ENCODE peak calls at places on chromosome 12, in five cellular contexts. W, D, V, R and O are unnamed samples.
A peak's percentile ranks its signal among the peaks of the same experiment; 100 is the strongest.

GRCh38 chr12:9064815-9065606 is 50.7 kb downstream of the A2M start:
- DNase-seq in W (peak; percentile 95), D (peak; percentile 85), V (peak; percentile 55), R (no peak), O (peak; percentile 19)

GRCh38 chr12:75480469-75480949 is at the start of gene GLIPR1:
- DNase-seq in W (no peak), D (peak; percentile 47), V (no peak), R (peak; percentile 98), O (peak; percentile 69)

GRCh38 chr12:101829639-101830390 is 944 bp downstream of the GNPTAB start:
- DNase-seq in W (no peak), D (no peak), V (no peak), R (no peak), O (no peak)

GRCh38 chr12:88574278-88574677 is 6.0 kb downstream of the KITLG start:
- DNase-seq in W (no peak), D (no peak), V (no peak), R (no peak), O (no peak)

GRCh38 chr12:122730215-122731014 is at the start of gene HCAR1:
- DNase-seq in W (peak; percentile 51), D (no peak), V (no peak), R (no peak), O (no peak)

GRCh38 chr12:130559806-130560205 is 156.3 kb downstream of the RIMBP2 start:
- DNase-seq in W (no peak), D (peak; percentile 55), V (no peak), R (no peak), O (no peak)

GRCh38 chr12:75553398-75553797 is 42.0 kb upstream of the KRR1 start:
- DNase-seq in W (no peak), D (no peak), V (no peak), R (no peak), O (no peak)

GRCh38 chr12:93381183-93381975 is 3.7 kb downstream of the NUDT4 start:
- DNase-seq in W (no peak), D (no peak), V (no peak), R (no peak), O (no peak)

GRCh38 chr12:131755305-131756113 is 44.6 kb downstream of the SFSWAP start:
- DNase-seq in W (peak; percentile 55), D (no peak), V (no peak), R (no peak), O (peak; percentile 53)

GRCh38 chr12:124410354-124411175 is 115.7 kb downstream of the RFLNA start:
- DNase-seq in W (no peak), D (no peak), V (no peak), R (no peak), O (no peak)

GRCh38 chr12:124713041-124713435 is 145.6 kb upstream of the NCOR2 start:
- DNase-seq in W (no peak), D (peak; percentile 28), V (no peak), R (no peak), O (peak; percentile 50)

GRCh38 chr12:93677195-93678064 is at the start of gene CRADD:
- DNase-seq in W (peak; percentile 91), D (peak; percentile 84), V (peak; percentile 65), R (peak; percentile 97), O (peak; percentile 84)

GRCh38 chr12:39103552-39104165 is 198.3 kb upstream of the CPNE8 start:
- DNase-seq in W (no peak), D (peak; percentile 30), V (no peak), R (peak; percentile 11), O (peak; percentile 63)

GRCh38 chr12:70948976-70949336 is 28.4 kb upstream of the PTPRR start:
- DNase-seq in W (no peak), D (no peak), V (no peak), R (no peak), O (no peak)
- TF ChIP-seq CTCF in W (no peak), D (no peak), V (no peak), R (no peak), O (no peak)

GRCh38 chr12:57157588-57158173 is 10.3 kb upstream of the LRP1-AS start:
- DNase-seq in W (no peak), D (no peak), V (no peak), R (no peak), O (no peak)
- TF ChIP-seq CTCF in W (no peak), D (no peak), V (no peak), R (no peak), O (no peak)

GRCh38 chr12:48029811-48030650 is 25.8 kb upstream of the COL2A1 start:
- DNase-seq in W (no peak), D (no peak), V (no peak), R (no peak), O (no peak)
- TF ChIP-seq CTCF in W (peak; percentile 31), D (no peak), V (no peak), R (no peak), O (no peak)

GRCh38 chr12:16619537-16619936 is 13.6 kb upstream of the LMO3 start:
- DNase-seq in W (no peak), D (no peak), V (no peak), R (no peak), O (no peak)

GRCh38 chr12:16618256-16618655 is 12.3 kb upstream of the LMO3 start:
- DNase-seq in W (no peak), D (no peak), V (no peak), R (no peak), O (no peak)

GRCh38 chr12:16626991-16627390 is 21.0 kb upstream of the LMO3 start:
- DNase-seq in W (no peak), D (no peak), V (no peak), R (no peak), O (no peak)

DNA sequence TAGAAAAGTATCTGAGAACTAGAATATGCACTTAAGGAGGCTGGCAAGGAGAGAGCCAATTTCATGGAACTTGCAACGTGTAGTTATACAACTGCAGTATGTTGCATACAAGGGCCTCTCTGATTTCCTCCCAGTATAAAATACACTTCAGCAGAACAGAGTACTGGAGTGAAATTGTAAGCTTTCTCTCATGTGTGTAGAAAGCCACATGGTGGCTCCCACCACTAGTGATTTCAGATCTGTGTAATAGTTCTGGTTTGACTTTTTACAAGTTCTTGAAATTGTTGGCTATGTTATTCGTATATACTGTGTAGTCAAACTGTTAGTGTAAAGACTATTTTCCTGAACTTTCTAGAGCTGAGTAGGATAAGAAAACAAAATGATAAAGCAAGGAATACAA is 16.4 kb upstream of the LMO3 start:
- DNase-seq in W (no peak), D (no peak), V (no peak), R (no peak), O (no peak)
- TF ChIP-seq CTCF in W (no peak), D (no peak), V (no peak), R (no peak), O (peak; percentile 27)

GRCh38 chr12:113835433-113835832 is 130.7 kb downstream of the RBM19 start:
- DNase-seq in W (no peak), D (no peak), V (no peak), R (no peak), O (no peak)

GRCh38 chr12:113835913-113836312 is 130.2 kb downstream of the RBM19 start:
- DNase-seq in W (no peak), D (no peak), V (no peak), R (no peak), O (no peak)

GRCh38 chr12:113838896-113839295 is 127.2 kb downstream of the RBM19 start:
- DNase-seq in W (no peak), D (no peak), V (no peak), R (no peak), O (no peak)

GRCh38 chr12:113837059-113837458 is 129.1 kb downstream of the RBM19 start:
- DNase-seq in W (no peak), D (no peak), V (no peak), R (peak; percentile 8), O (no peak)

DNA sequence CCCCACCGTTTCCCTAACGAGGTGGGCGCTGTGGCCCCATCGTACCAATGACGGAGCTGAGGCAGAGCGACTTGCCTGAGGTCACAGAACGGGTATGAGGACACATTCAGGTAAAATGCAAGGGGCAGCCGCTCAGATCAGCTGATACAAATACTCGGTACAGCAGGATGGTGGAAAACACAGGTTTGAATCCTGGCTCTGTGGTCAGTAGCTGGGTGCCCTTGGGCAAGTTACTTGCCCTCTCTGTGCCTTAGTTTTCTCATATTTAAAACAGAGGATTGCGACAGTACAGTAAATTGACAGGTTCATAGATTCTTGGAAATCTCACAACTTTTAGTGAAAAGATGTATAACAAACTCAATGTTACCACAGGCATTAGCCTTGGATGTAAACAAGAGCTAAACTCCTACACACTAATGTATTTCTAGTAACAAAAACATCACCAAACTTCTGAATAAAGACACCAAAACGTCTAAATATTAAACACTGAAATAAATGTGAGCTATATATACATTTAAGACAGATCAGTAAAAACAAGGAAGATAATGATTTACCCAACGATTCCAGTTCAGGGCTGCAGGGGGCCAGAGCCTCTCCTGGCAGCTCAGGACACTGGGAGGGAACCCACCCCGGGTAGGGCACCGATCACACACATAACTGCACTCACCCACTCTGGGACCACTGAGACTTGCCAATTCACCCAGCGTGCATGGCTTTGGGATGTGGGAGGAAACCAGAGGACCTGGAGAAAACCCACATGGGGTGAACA is 128.4 kb downstream of the RBM19 start:
- DNase-seq in W (no peak), D (no peak), V (no peak), R (no peak), O (no peak)
- TF ChIP-seq CTCF in W (no peak), D (no peak), V (peak; percentile 30), R (no peak), O (no peak)

GRCh38 chr12:113727651-113728061 is 238.5 kb downstream of the RBM19 start:
- DNase-seq in W (peak; percentile 69), D (no peak), V (no peak), R (no peak), O (no peak)
- TF ChIP-seq CTCF in W (no peak), D (no peak), V (no peak), R (no peak), O (no peak)

GRCh38 chr12:62933220-62933870 is 1.6 kb downstream of the PPM1H start:
- DNase-seq in W (peak; percentile 74), D (peak; percentile 50), V (peak; percentile 37), R (no peak), O (no peak)

GRCh38 chr12:62930546-62931425 is 4.2 kb downstream of the PPM1H start:
- DNase-seq in W (no peak), D (no peak), V (no peak), R (no peak), O (no peak)

GRCh38 chr12:62931481-62931880 is 3.5 kb downstream of the PPM1H start:
- DNase-seq in W (no peak), D (no peak), V (no peak), R (no peak), O (no peak)

GRCh38 chr12:62934799-62935674 is at the start of gene PPM1H:
- DNase-seq in W (peak; percentile 97), D (peak; percentile 87), V (peak; percentile 85), R (no peak), O (peak; percentile 69)

DNA sequence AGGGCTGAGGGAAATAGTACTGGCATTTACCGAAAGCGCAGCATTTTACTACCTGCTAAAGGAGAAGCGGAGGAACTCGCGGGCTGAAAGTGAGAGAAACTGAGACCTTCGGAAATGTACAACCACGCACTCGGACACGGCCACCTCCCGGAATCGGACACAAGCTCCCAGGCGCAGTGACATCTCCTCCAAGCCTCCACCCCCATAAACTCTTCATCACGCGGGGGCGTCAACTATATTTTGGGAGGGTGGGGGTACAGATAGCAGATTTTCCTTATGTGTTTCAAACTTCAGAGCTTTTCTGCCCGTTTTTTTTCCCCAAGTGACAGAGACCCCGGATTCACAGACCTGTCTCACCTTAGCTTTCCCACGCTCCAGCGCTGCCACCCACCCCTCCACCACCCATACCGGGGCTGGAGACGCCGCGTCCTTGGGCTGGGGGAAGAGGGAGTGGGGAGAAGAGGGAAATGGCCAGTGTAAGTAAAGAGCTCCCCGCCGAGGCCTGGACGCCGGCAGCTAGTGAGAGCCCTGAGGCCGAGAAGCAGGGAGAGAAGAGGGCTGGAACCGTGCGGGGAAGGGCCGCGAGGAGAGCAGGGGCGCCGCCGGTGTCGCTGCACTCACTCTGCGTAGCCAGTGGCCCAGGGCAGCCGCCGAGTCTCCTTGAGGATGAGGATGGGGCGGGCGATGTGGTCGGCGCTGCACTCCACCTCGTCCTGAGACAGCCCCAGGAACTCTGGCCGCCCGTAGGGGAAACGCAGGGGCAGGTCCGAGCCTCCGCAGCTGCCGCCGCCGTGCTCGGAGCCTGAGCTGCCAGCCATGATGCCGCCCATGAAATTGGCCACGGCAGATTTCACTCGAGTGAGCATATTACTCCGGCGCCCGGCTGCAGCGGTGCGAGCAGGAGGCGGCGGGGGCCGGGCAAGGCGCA is 815 bp downstream of the PPM1H start:
- DNase-seq in W (peak; percentile 43), D (peak; percentile 44), V (peak; percentile 68), R (no peak), O (peak; percentile 50)
- TF ChIP-seq CTCF in W (no peak), D (no peak), V (no peak), R (peak; percentile 6), O (no peak)